ENCODE peak calls at places on chromosomes 5 and 9, in eight cellular contexts. I is AG09319, B is AG10803, T is PC-3, S is A549, E is fibroblast of lung, O is right lobe of liver, W is foreskin keratinocyte. J is an unnamed sample.

GRCh38 chr5:57494104-57495098 is 11.8 kb upstream of the ACTBL2 start:
- DNase-seq in I (peak), B (peak), T (peak), S (peak), E (peak), O (no peak), W (peak), J (no peak)

GRCh38 chr9:37284631-37285030 is 137.9 kb upstream of the GRHPR start:
- DNase-seq in I (no peak), B (peak), T (no peak), S (no peak), E (no peak), O (no peak), W (no peak), J (no peak)

GRCh38 chr9:98472216-98472615 is 216.8 kb upstream of the TBC1D2 start:
- DNase-seq in I (no peak), B (no peak), T (no peak), S (no peak), E (no peak), O (no peak), W (no peak), J (no peak)

GRCh38 chr9:109556061-109556460 is 58.0 kb upstream of the PTPN3 start:
- DNase-seq in I (no peak), B (no peak), T (peak), S (no peak), E (peak), O (no peak), W (peak), J (no peak)

GRCh38 chr9:137763271-137763955 is 114.2 kb upstream of the CACNA1B start:
- DNase-seq in I (no peak), B (no peak), T (no peak), S (no peak), E (no peak), O (no peak), W (no peak), J (no peak)

GRCh38 chr9:101716629-101717028 is 21.8 kb downstream of the GRIN3A start:
- DNase-seq in I (no peak), B (no peak), T (no peak), S (no peak), E (no peak), O (no peak), W (no peak), J (no peak)

GRCh38 chr9:25678147-25678666 is at the start of gene TUSC1:
- DNase-seq in I (no peak), B (peak), T (peak), S (peak), E (peak), O (peak), W (peak), J (peak)

GRCh38 chr5:66171349-66172344 is 27.5 kb downstream of the SREK1 start:
- DNase-seq in I (peak), B (peak), T (peak), S (peak), E (peak), O (no peak), W (peak), J (no peak)

GRCh38 chr9:69932901-69933300 is 110.7 kb upstream of the MAMDC2 start:
- DNase-seq in I (no peak), B (no peak), T (peak), S (peak), E (no peak), O (no peak), W (no peak), J (no peak)

GRCh38 chr5:139919308-139919707 is 123.7 kb downstream of the PSD2 start:
- DNase-seq in I (no peak), B (peak), T (no peak), S (no peak), E (peak), O (no peak), W (no peak), J (no peak)

GRCh38 chr9:133995012-133995896 is 3.1 kb upstream of the VAV2 start:
- DNase-seq in I (no peak), B (peak), T (no peak), S (peak), E (peak), O (no peak), W (no peak), J (no peak)

GRCh38 chr9:129322022-129322621 is 144.1 kb upstream of the IER5L start:
- DNase-seq in I (no peak), B (no peak), T (no peak), S (no peak), E (no peak), O (no peak), W (no peak), J (no peak)

GRCh38 chr5:54325610-54326311 is 15.4 kb upstream of the ARL15 start:
- DNase-seq in I (no peak), B (no peak), T (no peak), S (no peak), E (no peak), O (no peak), W (no peak), J (no peak)

GRCh38 chr9:133982971-133983720 is 9.0 kb downstream of the VAV2 start:
- DNase-seq in I (no peak), B (no peak), T (no peak), S (no peak), E (no peak), O (peak), W (no peak), J (no peak)

GRCh38 chr5:180330810-180331646 is 22.1 kb downstream of the GFPT2 start:
- DNase-seq in I (peak), B (peak), T (peak), S (peak), E (peak), O (no peak), W (no peak), J (no peak)

GRCh38 chr5:33284681-33285080 is 156.1 kb upstream of the TARS1 start:
- DNase-seq in I (no peak), B (no peak), T (no peak), S (no peak), E (peak), O (no peak), W (no peak), J (no peak)

GRCh38 chr5:69378376-69378775 is 8.8 kb downstream of the RAD17 start:
- DNase-seq in I (no peak), B (no peak), T (no peak), S (no peak), E (no peak), O (no peak), W (no peak), J (no peak)

GRCh38 chr5:149228610-149229297 is 42.9 kb upstream of the AFAP1L1 start:
- DNase-seq in I (peak), B (peak), T (peak), S (peak), E (peak), O (peak), W (peak), J (no peak)

GRCh38 chr5:151222054-151222768 is 1.7 kb downstream of the CCDC69 start:
- DNase-seq in I (no peak), B (no peak), T (no peak), S (no peak), E (no peak), O (no peak), W (no peak), J (no peak)

GRCh38 chr9:89311346-89312153 is 555 bp downstream of the CKS2 start:
- DNase-seq in I (no peak), B (no peak), T (no peak), S (no peak), E (no peak), O (peak), W (no peak), J (no peak)

GRCh38 chr9:127987103-127987614 is 6.4 kb upstream of the EEIG1 start:
- DNase-seq in I (no peak), B (peak), T (peak), S (peak), E (peak), O (peak), W (no peak), J (no peak)

GRCh38 chr9:27353405-27354229 is 56.7 kb upstream of the EQTN start:
- DNase-seq in I (no peak), B (peak), T (no peak), S (no peak), E (no peak), O (no peak), W (no peak), J (no peak)

GRCh38 chr5:91219803-91220371 is 163.2 kb downstream of the ARRDC3 start:
- DNase-seq in I (no peak), B (peak), T (peak), S (peak), E (no peak), O (no peak), W (no peak), J (no peak)

GRCh38 chr9:89815903-89816573 is 211.2 kb downstream of the GADD45G start:
- DNase-seq in I (no peak), B (peak), T (no peak), S (no peak), E (no peak), O (no peak), W (no peak), J (no peak)

GRCh38 chr9:111034573-111035539 is 3.4 kb downstream of the LPAR1 start:
- DNase-seq in I (no peak), B (peak), T (peak), S (no peak), E (no peak), O (no peak), W (no peak), J (no peak)

GRCh38 chr9:13445123-13445522 is 165.6 kb upstream of the MPDZ start:
- DNase-seq in I (no peak), B (no peak), T (no peak), S (no peak), E (peak), O (no peak), W (no peak), J (no peak)

GRCh38 chr9:13448482-13448881 is 169.0 kb upstream of the MPDZ start:
- DNase-seq in I (no peak), B (no peak), T (no peak), S (no peak), E (no peak), O (no peak), W (no peak), J (no peak)

GRCh38 chr9:13447551-13448422 is 168.3 kb upstream of the MPDZ start:
- DNase-seq in I (no peak), B (no peak), T (no peak), S (no peak), E (no peak), O (no peak), W (no peak), J (no peak)

GRCh38 chr9:13446261-13446660 is 166.8 kb upstream of the MPDZ start:
- DNase-seq in I (no peak), B (no peak), T (no peak), S (no peak), E (no peak), O (no peak), W (no peak), J (no peak)

DNA sequence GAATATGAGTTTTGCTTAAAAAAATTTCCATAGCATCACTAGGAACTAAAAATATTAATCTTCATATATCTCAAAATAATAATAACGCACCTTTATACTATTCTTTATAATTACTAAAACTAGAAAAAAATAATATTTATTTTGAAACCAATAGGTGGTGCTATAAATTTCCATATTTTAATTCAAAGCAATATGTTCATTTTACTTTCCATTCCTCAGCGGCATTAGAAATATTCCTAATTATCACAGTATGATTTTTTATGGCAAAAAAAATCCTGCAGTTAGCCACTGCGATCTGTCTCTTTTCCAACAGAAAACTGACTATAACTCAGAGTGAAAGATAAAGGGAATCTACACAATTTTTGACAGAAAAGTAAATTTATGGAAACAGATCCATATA is 167.4 kb upstream of the MPDZ start:
- DNase-seq in I (no peak), B (no peak), T (no peak), S (no peak), E (no peak), O (no peak), W (no peak), J (no peak)
- TF ChIP-seq CTCF in I (no peak), B (peak), T (no peak), S (peak), E (no peak), O (no peak), W (peak), J (no peak)

GRCh38 chr9:123320814-123321213 is 35.2 kb upstream of the CRB2 start:
- DNase-seq in I (no peak), B (no peak), T (no peak), S (no peak), E (no peak), O (no peak), W (no peak), J (no peak)
- TF ChIP-seq CTCF in I (no peak), B (no peak), T (no peak), S (no peak), E (no peak), O (no peak), W (no peak), J (no peak)

GRCh38 chr5:97991236-97991635 is 782.2 kb upstream of the RGMB start:
- DNase-seq in I (no peak), B (no peak), T (no peak), S (no peak), E (no peak), O (no peak), W (no peak), J (no peak)

GRCh38 chr5:97980291-97980690 is 793.2 kb upstream of the RGMB start:
- DNase-seq in I (no peak), B (no peak), T (no peak), S (no peak), E (no peak), O (no peak), W (no peak), J (no peak)

GRCh38 chr5:97986069-97986468 is 787.4 kb upstream of the RGMB start:
- DNase-seq in I (no peak), B (peak), T (peak), S (no peak), E (peak), O (no peak), W (peak), J (no peak)
- TF ChIP-seq CTCF in I (peak), B (peak), T (peak), S (no peak), E (no peak), O (no peak), W (peak), J (no peak)

DNA sequence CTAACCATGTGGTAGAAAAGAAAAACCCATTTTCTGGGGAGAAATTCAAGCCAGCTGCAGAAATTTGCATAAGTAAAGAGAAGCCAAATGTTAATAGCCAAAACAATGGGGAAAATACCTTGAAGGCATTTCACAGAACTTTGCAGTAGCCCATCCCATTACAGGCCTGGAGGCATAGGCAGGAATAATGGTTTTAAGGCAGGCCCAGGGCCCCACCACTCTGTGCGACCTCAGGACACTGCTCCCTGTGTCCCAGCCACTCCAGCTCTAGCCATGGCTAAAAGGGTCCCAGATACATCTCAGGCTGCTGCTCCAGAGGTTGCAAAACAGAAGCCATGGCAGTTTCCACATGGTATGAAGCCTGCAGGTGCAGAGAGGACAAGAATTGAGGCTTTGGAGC is 253.3 kb downstream of the CTNND2 start:
- DNase-seq in I (no peak), B (no peak), T (no peak), S (no peak), E (no peak), O (no peak), W (no peak), J (no peak)
- TF ChIP-seq CTCF in I (no peak), B (no peak), T (no peak), S (no peak), E (no peak), O (no peak), W (no peak), J (no peak)

GRCh38 chr9:124841422-124841821 is 11.8 kb upstream of the WDR38 start:
- DNase-seq in I (no peak), B (no peak), T (no peak), S (no peak), E (no peak), O (no peak), W (no peak), J (no peak)

GRCh38 chr9:124844291-124844690 is 9.0 kb upstream of the WDR38 start:
- DNase-seq in I (no peak), B (no peak), T (no peak), S (no peak), E (no peak), O (no peak), W (no peak), J (no peak)

GRCh38 chr9:124839612-124840299 is 13.5 kb upstream of the WDR38 start:
- DNase-seq in I (no peak), B (no peak), T (peak), S (peak), E (no peak), O (no peak), W (no peak), J (no peak)

GRCh38 chr9:124843635-124844034 is 9.6 kb upstream of the WDR38 start:
- DNase-seq in I (no peak), B (no peak), T (no peak), S (no peak), E (no peak), O (no peak), W (no peak), J (no peak)

GRCh38 chr9:124840300-124840833 is 12.9 kb upstream of the WDR38 start:
- DNase-seq in I (no peak), B (no peak), T (no peak), S (peak), E (no peak), O (no peak), W (no peak), J (no peak)
- TF ChIP-seq CTCF in I (peak), B (peak), T (peak), S (peak), E (no peak), O (peak), W (peak), J (peak)

J was measured in D721Med.